ENCODE peak calls at places on chromosomes 3 and 15, in six cellular contexts. R is keratinocyte; A is CD8-positive, alpha-beta memory T cell; U is right atrium auricular region; L is CD8-positive, alpha-beta T cell; O is GM23248. K is an unnamed sample.

GRCh38 chr3:134198414-134198813 is 52.2 kb downstream of the RYK start:
- DNase-seq in L (no peak), A (no peak), R (no peak), U (no peak), O (no peak), K (no peak)

GRCh38 chr15:100349321-100349695 is 7.5 kb upstream of the ADAMTS17 start:
- DNase-seq in O (no peak), A (no peak), L (no peak), U (no peak), R (no peak), K (no peak)

GRCh38 chr15:68415501-68416157 is 16.3 kb downstream of the ITGA11 start:
- DNase-seq in L (no peak), U (peak; percentile 81), R (no peak), O (peak; percentile 55), A (no peak), K (peak; percentile 6)

GRCh38 chr3:68088216-68088615 is 433.8 kb upstream of the SUCLG2 start:
- DNase-seq in O (no peak), R (no peak), L (peak; percentile 27), A (peak; percentile 71), U (no peak), K (no peak)

GRCh38 chr15:91982401-91982800 is 128.9 kb downstream of the SLCO3A1 start:
- DNase-seq in A (no peak), U (no peak), O (peak; percentile 31), L (no peak), R (no peak), K (no peak)

GRCh38 chr3:123522666-123523412 is 62.0 kb downstream of the HACD2 start:
- DNase-seq in L (no peak), O (no peak), A (no peak), U (peak; percentile 59), R (no peak), K (no peak)

GRCh38 chr3:19293295-19293694 is 145.0 kb downstream of the KCNH8 start:
- DNase-seq in A (no peak), U (no peak), R (no peak), O (no peak), L (no peak), K (no peak)

GRCh38 chr3:14902719-14903118 is 44.7 kb upstream of the NR2C2 start:
- DNase-seq in U (peak; percentile 78), A (no peak), L (no peak), O (peak; percentile 31), R (no peak), K (no peak)

GRCh38 chr15:65033659-65034269 is 4.3 kb upstream of the MTFMT start:
- DNase-seq in A (no peak), U (no peak), R (no peak), O (peak; percentile 79), L (no peak), K (peak; percentile 82)

GRCh38 chr3:197364410-197365071 is 66.1 kb upstream of the DLG1 start:
- DNase-seq in O (peak; percentile 30), U (no peak), A (no peak), R (no peak), L (no peak), K (no peak)

GRCh38 chr3:133573054-133573628 is 345 bp upstream of the CDV3 start:
- DNase-seq in O (peak; percentile 100), R (peak; percentile 99), U (peak; percentile 100), L (peak; percentile 100), A (peak; percentile 100), K (peak; percentile 100)

GRCh38 chr3:106294121-106294520 is 425.3 kb upstream of the CBLB start:
- DNase-seq in A (no peak), L (no peak), O (no peak), U (no peak), R (no peak), K (no peak)

GRCh38 chr3:117898722-117899121 is 1135.9 kb downstream of the IGSF11 start:
- DNase-seq in A (no peak), R (no peak), U (no peak), L (no peak), O (no peak), K (peak; percentile 25)

GRCh38 chr15:96046620-96047240 is 283.8 kb upstream of the NR2F2 start:
- DNase-seq in O (peak; percentile 77), L (no peak), R (no peak), A (no peak), U (no peak), K (no peak)

GRCh38 chr3:109944836-109945235 is 607.5 kb upstream of the DPPA4 start:
- DNase-seq in R (no peak), L (no peak), A (no peak), U (no peak), O (no peak), K (no peak)

GRCh38 chr3:126811530-126811929 is 107.5 kb downstream of the CHCHD6 start:
- DNase-seq in A (no peak), O (peak; percentile 68), L (no peak), U (no peak), R (no peak), K (no peak)

DNA sequence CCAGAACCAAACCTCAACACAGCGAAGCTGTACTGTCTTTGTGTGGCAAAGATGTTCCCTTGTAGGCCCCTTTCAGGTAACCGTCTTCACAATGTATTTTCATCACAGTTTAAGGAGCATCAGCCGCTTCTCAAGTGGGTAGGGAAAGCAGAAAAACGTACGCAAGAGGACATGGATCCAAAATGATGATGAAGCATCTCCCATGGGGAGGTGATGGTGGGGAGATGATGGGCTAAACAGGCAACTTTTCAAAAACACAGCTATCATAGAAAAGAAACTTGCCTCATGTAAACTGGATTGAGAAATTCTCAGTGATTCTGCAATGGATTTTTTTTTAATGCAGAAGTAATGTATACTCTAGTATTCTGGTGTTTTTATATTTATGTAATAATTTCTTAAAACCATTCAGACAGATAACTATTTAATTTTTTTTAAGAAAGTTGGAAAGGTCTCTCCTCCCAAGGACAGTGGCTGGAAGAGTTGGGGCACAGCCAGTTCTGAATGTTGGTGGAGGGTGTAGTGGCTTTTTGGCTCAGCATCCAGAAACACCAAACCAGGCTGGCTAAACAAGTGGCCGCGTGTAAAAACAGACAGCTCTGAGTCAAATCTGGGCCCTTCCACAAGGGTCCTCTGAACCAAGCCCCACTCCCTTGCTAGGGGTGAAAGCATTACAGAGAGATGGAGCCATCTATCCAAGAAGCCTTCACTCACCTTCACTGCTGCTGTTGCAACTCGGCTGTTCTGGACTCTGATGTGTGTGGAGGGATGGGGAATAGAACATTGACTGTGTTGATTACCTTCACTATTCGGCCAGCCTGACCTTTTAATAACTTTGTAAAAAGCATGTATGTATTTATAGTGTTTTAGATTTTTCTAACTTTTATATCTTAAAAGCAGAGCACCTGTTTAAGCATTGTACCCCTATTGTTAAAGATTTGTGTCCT is 60.0 kb downstream of the AAGAB start:
- DNase-seq in L (no peak), R (no peak), U (peak; percentile 62), O (no peak), A (no peak), K (no peak)
- H3K4me1 ChIP-seq in L (no peaks in the 10 kb centered on the region), R (no peaks in the 10 kb centered on the region), U (no peaks in the 10 kb centered on the region), O (peaks cover 29% of the 10 kb centered on the region), A (peaks cover 5% of the 10 kb centered on the region), K (peaks cover 5% of the 10 kb centered on the region)

DNA sequence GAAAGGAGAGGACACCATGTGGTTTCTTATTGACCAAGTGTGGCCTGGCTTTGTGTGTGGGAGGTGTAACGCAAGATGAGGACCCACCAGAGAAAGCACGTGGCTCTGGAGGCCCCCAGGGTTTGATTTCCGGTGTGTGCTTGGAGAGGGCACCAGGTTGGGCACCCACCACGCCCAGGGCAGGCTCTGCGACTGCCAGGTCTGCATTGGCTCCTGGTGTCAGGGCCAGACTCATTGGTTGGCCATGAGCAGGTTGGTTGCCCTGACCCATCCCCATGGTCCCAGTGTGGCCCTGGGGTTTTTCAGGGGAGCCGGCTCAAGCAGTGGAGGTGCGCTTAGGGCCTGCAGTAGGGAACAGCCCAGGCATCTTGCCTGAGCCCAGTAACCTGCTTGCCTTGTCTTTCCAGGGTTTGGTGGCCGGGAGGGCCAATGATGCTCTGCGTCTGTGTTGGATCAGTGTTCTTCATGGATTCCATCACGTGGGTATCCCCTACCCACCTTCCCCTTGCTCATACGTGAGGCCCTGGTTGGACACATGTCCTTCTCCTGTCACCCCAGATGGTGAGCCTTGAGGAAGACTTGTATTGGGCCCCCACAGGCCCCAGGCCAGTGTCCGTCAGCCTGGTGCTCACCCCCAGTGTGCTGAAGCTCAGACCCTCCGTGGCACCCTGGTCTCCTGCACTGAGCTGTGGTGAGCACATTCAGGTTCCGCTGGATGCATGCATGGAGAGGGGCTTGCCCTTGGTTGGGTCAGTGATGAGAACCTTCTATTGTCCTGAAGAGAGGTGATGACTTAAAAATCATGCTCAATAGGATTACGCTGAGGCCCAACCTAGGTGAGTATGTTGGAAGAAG is 193.9 kb downstream of the UBE3A start:
- DNase-seq in L (no peak), U (peak; percentile 34), R (no peak), A (peak; percentile 26), O (no peak), K (no peak)
- H3K9me3 ChIP-seq in L (no peaks in the 10 kb centered on the region), U (no peaks in the 10 kb centered on the region), R (peaks cover 26% of the 10 kb centered on the region), A (no peaks in the 10 kb centered on the region), O (no peaks in the 10 kb centered on the region), K (peaks cover 3% of the 10 kb centered on the region)

DNA sequence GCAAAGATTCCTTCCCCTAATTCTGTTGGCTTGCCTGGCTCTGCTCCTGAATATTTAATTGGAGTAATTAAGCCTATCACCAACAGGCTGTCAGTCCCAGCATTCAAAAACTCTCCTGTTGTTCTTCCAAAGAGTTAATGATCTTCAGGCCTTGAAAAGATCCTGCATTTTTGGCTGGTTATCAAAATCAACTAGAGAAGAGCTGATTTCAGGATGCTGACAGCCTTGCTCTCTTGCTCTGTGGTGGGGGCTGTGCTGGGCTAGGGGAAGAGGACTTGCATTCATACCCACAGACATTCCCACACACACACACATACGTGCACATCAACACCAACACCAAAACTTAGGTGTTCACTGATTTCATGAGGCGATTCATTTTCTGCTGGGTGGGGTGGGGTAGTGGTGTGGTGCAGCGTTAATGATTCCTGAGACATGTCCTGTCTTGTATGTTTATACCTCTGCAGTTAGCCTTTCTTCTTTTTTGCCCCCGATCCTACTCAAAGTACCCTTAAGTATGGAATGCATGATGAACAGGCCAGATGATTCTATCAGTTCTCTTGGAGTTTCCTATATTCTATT is 42.4 kb downstream of the CPN2 start:
- DNase-seq in A (no peak), U (no peak), O (no peak), R (no peak), L (no peak), K (no peak)
- H3K27me3 ChIP-seq in A (no peaks in the 10 kb centered on the region), U (no peaks in the 10 kb centered on the region), O (peaks cover 35% of the 10 kb centered on the region), R (peaks cover 15% of the 10 kb centered on the region), L (no peaks in the 10 kb centered on the region), K (no peaks in the 10 kb centered on the region)

GRCh38 chr15:41829959-41830646 is 2.2 kb downstream of the JMJD7 start:
- DNase-seq in L (no peak), O (no peak), U (no peak), R (no peak), A (no peak), K (no peak)

GRCh38 chr15:41836072-41836471 is 2.6 kb upstream of the PLA2G4B start:
- DNase-seq in U (no peak), R (no peak), A (no peak), O (no peak), L (no peak), K (no peak)

GRCh38 chr15:41836713-41837454 is 1.8 kb upstream of the PLA2G4B start:
- DNase-seq in U (no peak), L (no peak), A (no peak), R (no peak), O (no peak), K (no peak)

GRCh38 chr15:41832208-41832607 is 4.3 kb downstream of the JMJD7 start:
- DNase-seq in L (no peak), R (no peak), O (no peak), U (no peak), A (no peak), K (no peak)

GRCh38 chr15:41832875-41833274 is 5.0 kb downstream of the JMJD7 start:
- DNase-seq in O (no peak), R (peak; percentile 97), U (no peak), A (no peak), L (no peak), K (no peak)
- H3K4me1 ChIP-seq in O (no peaks in the 10 kb centered on the region), R (peaks cover 54% of the 10 kb centered on the region), U (no peaks in the 10 kb centered on the region), A (peaks cover 45% of the 10 kb centered on the region), L (peaks cover 35% of the 10 kb centered on the region), K (peaks cover 2% of the 10 kb centered on the region)

GRCh38 chr15:23564798-23565394 is 578 bp upstream of the MKRN3 start:
- DNase-seq in O (no peak), A (no peak), L (no peak), R (no peak), U (no peak), K (no peak)
- H3K9me3 ChIP-seq in O (peaks cover 3% of the 10 kb centered on the region), A (no peaks in the 10 kb centered on the region), L (no peaks in the 10 kb centered on the region), R (no peaks in the 10 kb centered on the region), U (no peaks in the 10 kb centered on the region), K (no peaks in the 10 kb centered on the region)